ENCODE peak calls at places on chromosomes 3 and 15, in seven cellular contexts. B is ecto neural progenitor cell, D is lower lobe of right lung, R is GOT3, S is EL, J is GM04504, Z is GDM1. T is an unnamed sample.

GRCh38 chr15:35545316-35545824 is 595 bp downstream of the DPH6 start:
- DNase-seq in B (no peak), D (peak; percentile 63), R (no peak), S (peak; percentile 74), J (peak; percentile 30), Z (peak; percentile 43), T (peak; percentile 10)

GRCh38 chr15:65916664-65917406 is 47.5 kb downstream of the RAB11A start:
- DNase-seq in B (peak; percentile 88), D (peak; percentile 67), R (peak; percentile 16), S (peak; percentile 65), J (peak; percentile 31), Z (no peak), T (peak; percentile 64)

GRCh38 chr3:185335799-185336198 is 27.1 kb upstream of the MAP3K13 start:
- DNase-seq in B (no peak), D (no peak), R (no peak), S (peak; percentile 77), J (no peak), Z (no peak), T (peak; percentile 58)

GRCh38 chr15:95669146-95669922 is 661.2 kb upstream of the NR2F2 start:
- DNase-seq in B (no peak), D (no peak), R (no peak), S (no peak), J (no peak), Z (no peak), T (no peak)

GRCh38 chr3:146404451-146404850 is 64.9 kb downstream of the PLSCR2 start:
- DNase-seq in B (no peak), D (no peak), R (no peak), S (peak; percentile 71), J (no peak), Z (no peak), T (peak; percentile 11)

GRCh38 chr3:133453383-133453782 is 53.5 kb downstream of the BFSP2 start:
- DNase-seq in B (no peak), D (no peak), R (no peak), S (no peak), J (no peak), Z (no peak), T (no peak)

GRCh38 chr15:52101542-52102340 is 10.8 kb downstream of the BCL2L10 start:
- DNase-seq in B (no peak), D (no peak), R (no peak), S (no peak), J (no peak), Z (no peak), T (no peak)

GRCh38 chr3:115280531-115280930 is 133.4 kb upstream of the ZBTB20 start:
- DNase-seq in B (no peak), D (no peak), R (no peak), S (no peak), J (no peak), Z (no peak), T (no peak)

GRCh38 chr3:132435911-132436425 is 18.7 kb downstream of the DNAJC13 start:
- DNase-seq in B (no peak), D (no peak), R (no peak), S (no peak), J (no peak), Z (no peak), T (no peak)

GRCh38 chr3:194871864-194872668 is 186.4 kb downstream of the FAM43A start:
- DNase-seq in B (peak; percentile 53), D (no peak), R (no peak), S (peak; percentile 61), J (no peak), Z (no peak), T (peak; percentile 65)

GRCh38 chr15:100891316-100892012 is 11.8 kb downstream of the ALDH1A3 start:
- DNase-seq in B (peak; percentile 75), D (no peak), R (no peak), S (peak; percentile 16), J (no peak), Z (no peak), T (no peak)

GRCh38 chr3:156226676-156227420 is 106.5 kb downstream of the KCNAB1 start:
- DNase-seq in B (no peak), D (no peak), R (no peak), S (no peak), J (no peak), Z (no peak), T (no peak)

GRCh38 chr3:53255360-53255774 is 455 bp downstream of the TKT start:
- DNase-seq in B (no peak), D (peak; percentile 65), R (no peak), S (no peak), J (no peak), Z (no peak), T (no peak)

GRCh38 chr15:29805043-29805707 is 17.1 kb downstream of the TJP1 start:
- DNase-seq in B (no peak), D (no peak), R (no peak), S (peak; percentile 71), J (peak; percentile 71), Z (no peak), T (peak; percentile 62)

GRCh38 chr3:58052373-58053273 is 44.4 kb downstream of the FLNB start:
- DNase-seq in B (no peak), D (no peak), R (peak; percentile 50), S (peak; percentile 98), J (peak; percentile 91), Z (no peak), T (peak; percentile 94)

GRCh38 chr15:58469432-58470353 is 37.9 kb downstream of the LIPC start:
- DNase-seq in B (no peak), D (no peak), R (no peak), S (peak; percentile 99), J (peak; percentile 65), Z (no peak), T (peak; percentile 93)

GRCh38 chr3:78791745-78792144 is 976.1 kb downstream of the ROBO1 start:
- DNase-seq in B (no peak), D (no peak), R (no peak), S (no peak), J (no peak), Z (no peak), T (no peak)

GRCh38 chr3:45968706-45969105 is 25.4 kb downstream of the CXCR6 start:
- DNase-seq in B (no peak), D (no peak), R (no peak), S (peak; percentile 76), J (peak; percentile 33), Z (no peak), T (peak; percentile 57)

GRCh38 chr15:78675617-78676360 is 34.8 kb upstream of the CHRNB4 start:
- DNase-seq in B (no peak), D (no peak), R (no peak), S (no peak), J (no peak), Z (no peak), T (no peak)

GRCh38 chr3:81173514-81173913 is 587.9 kb downstream of the GBE1 start:
- DNase-seq in B (no peak), D (no peak), R (no peak), S (no peak), J (no peak), Z (no peak), T (no peak)